ENCODE peak calls at places on chromosomes 5 and 9, in nine cellular contexts. M, R, L, X, Y, Z, F, J and B are unnamed samples.

GRCh38 chr5:68215888-68216736 is 556 bp downstream of the PIK3R1 start:
- DNase-seq in J (no peak), Z (peak), L (peak), R (peak), Y (peak), F (no peak), M (no peak), X (peak), B (peak)

GRCh38 chr9:68488126-68488525 is 52.6 kb downstream of the TMEM252 start:
- DNase-seq in Z (no peak), Y (no peak), X (no peak), R (no peak), J (no peak), F (no peak), M (no peak), L (no peak), B (no peak)

GRCh38 chr5:72517961-72518690 is 10.9 kb upstream of the ZNF366 start:
- DNase-seq in J (no peak), L (no peak), M (no peak), Y (peak), X (no peak), Z (peak), R (no peak), F (no peak), B (no peak)

GRCh38 chr5:98631311-98632054 is 142.0 kb upstream of the RGMB start:
- DNase-seq in Y (peak), L (peak), R (no peak), J (no peak), X (no peak), F (peak), Z (no peak), M (no peak), B (no peak)

GRCh38 chr9:18890372-18890771 is 142.6 kb downstream of the SAXO1 start:
- DNase-seq in X (no peak), Y (peak), J (no peak), M (no peak), F (no peak), R (no peak), Z (no peak), L (peak), B (no peak)

GRCh38 chr5:112210430-112211005 is 208.6 kb downstream of the EPB41L4A start:
- DNase-seq in F (peak), X (no peak), L (peak), Y (peak), Z (no peak), M (no peak), R (no peak), J (no peak), B (no peak)

GRCh38 chr5:141330299-141331080 is at the start of gene PCDHGA1:
- DNase-seq in Y (peak), J (no peak), R (no peak), Z (no peak), L (peak), F (no peak), M (no peak), X (no peak), B (peak)

GRCh38 chr9:82488702-82489578 is 500.4 kb downstream of the SPATA31D1 start:
- DNase-seq in Z (no peak), R (no peak), J (peak), F (peak), L (peak), M (no peak), X (no peak), Y (peak), B (no peak)

GRCh38 chr5:113217619-113218184 is 217.1 kb downstream of the TSSK1B start:
- DNase-seq in Y (no peak), L (no peak), X (no peak), M (no peak), R (no peak), Z (no peak), F (no peak), J (no peak), B (no peak)

GRCh38 chr9:110655723-110656641 is 12.6 kb upstream of the MUSK start:
- DNase-seq in F (no peak), X (no peak), L (peak), Y (no peak), Z (no peak), M (no peak), J (no peak), R (no peak), B (no peak)

GRCh38 chr9:124458441-124458840 is 8.2 kb downstream of the ADGRD2 start:
- DNase-seq in R (no peak), M (no peak), F (no peak), Z (no peak), J (no peak), Y (no peak), X (no peak), L (no peak), B (no peak)

GRCh38 chr9:3894764-3895163 is 369.0 kb upstream of the RFX3 start:
- DNase-seq in X (no peak), L (peak), Y (peak), M (no peak), R (no peak), Z (no peak), F (no peak), J (no peak), B (no peak)

GRCh38 chr5:114702731-114703130 is 340.9 kb downstream of the KCNN2 start:
- DNase-seq in L (no peak), Z (no peak), X (no peak), R (no peak), F (no peak), M (no peak), Y (no peak), J (no peak), B (no peak)

GRCh38 chr5:90015584-90016018 is 394.0 kb downstream of the CETN3 start:
- DNase-seq in X (no peak), Y (peak), M (no peak), Z (no peak), R (no peak), L (peak), J (no peak), F (no peak), B (no peak)

GRCh38 chr5:191036-191948 is at the start of gene LRRC14B:
- DNase-seq in Y (no peak), L (no peak), M (peak), J (no peak), R (no peak), X (no peak), F (no peak), Z (peak), B (peak)

GRCh38 chr5:178213748-178214151 is 9.4 kb downstream of the HNRNPAB start:
- DNase-seq in J (peak), Z (peak), F (no peak), R (no peak), Y (no peak), M (no peak), X (no peak), L (no peak), B (peak)

GRCh38 chr5:125823572-125823971 is 599.6 kb upstream of the GRAMD2B start:
- DNase-seq in F (peak), Z (no peak), Y (peak), R (no peak), L (no peak), J (no peak), X (no peak), M (no peak), B (no peak)

GRCh38 chr5:100667021-100667671 is 132.0 kb downstream of the FAM174A start:
- DNase-seq in X (no peak), Y (peak), Z (no peak), M (no peak), F (no peak), J (no peak), L (peak), R (no peak), B (no peak)

GRCh38 chr5:143536364-143536763 is 132.9 kb upstream of the NR3C1 start:
- DNase-seq in F (peak), Z (no peak), Y (peak), L (peak), M (no peak), J (peak), X (no peak), R (no peak), B (no peak)

GRCh38 chr9:36029765-36030528 is 6.8 kb upstream of the RECK start:
- DNase-seq in M (no peak), Z (no peak), L (peak), R (no peak), X (no peak), F (peak), Y (peak), J (peak), B (no peak)

GRCh38 chr9:15572200-15572599 is 19.4 kb downstream of the CCDC171 start:
- DNase-seq in F (no peak), R (no peak), X (no peak), J (no peak), Y (peak), M (no peak), L (no peak), Z (no peak), B (no peak)

GRCh38 chr5:72138943-72139467 is 31.7 kb downstream of the MAP1B start:
- DNase-seq in R (no peak), L (peak), J (no peak), M (no peak), Y (peak), X (no peak), F (peak), Z (no peak), B (no peak)

GRCh38 chr9:122332083-122332482 is 38.7 kb upstream of the PTGS1 start:
- DNase-seq in Y (no peak), J (no peak), L (no peak), M (no peak), F (no peak), R (no peak), Z (no peak), X (no peak), B (no peak)

GRCh38 chr5:174159327-174160247 is 114.1 kb downstream of the NSG2 start:
- DNase-seq in R (no peak), L (peak), Y (peak), X (no peak), J (no peak), M (no peak), Z (no peak), F (peak), B (no peak)

GRCh38 chr5:62578540-62578939 is at the start of gene LRRC70:
- DNase-seq in J (no peak), Z (no peak), Y (peak), L (peak), F (peak), R (no peak), M (no peak), X (no peak), B (no peak)

GRCh38 chr9:2180704-2181103 is 165.6 kb downstream of the SMARCA2 start:
- DNase-seq in J (no peak), R (no peak), M (no peak), Y (peak), F (no peak), Z (no peak), X (no peak), L (no peak), B (no peak)

GRCh38 chr5:28666075-28666474 is 1627.7 kb upstream of the CDH9 start:
- DNase-seq in M (no peak), X (no peak), F (no peak), Z (no peak), R (no peak), Y (no peak), J (no peak), L (no peak), B (no peak)

GRCh38 chr5:154611341-154611767 is 133.3 kb upstream of the HAND1 start:
- DNase-seq in Z (peak), J (no peak), M (no peak), Y (peak), F (no peak), R (no peak), L (peak), X (no peak), B (no peak)

GRCh38 chr5:82348749-82349148 is 70.6 kb upstream of the RPS23 start:
- DNase-seq in X (no peak), M (no peak), Z (no peak), J (no peak), F (no peak), R (no peak), L (peak), Y (peak), B (no peak)

GRCh38 chr9:128201441-128202369 is 1.5 kb upstream of the DNM1 start:
- DNase-seq in X (no peak), M (no peak), J (no peak), Z (no peak), Y (peak), R (no peak), F (no peak), L (no peak), B (no peak)

GRCh38 chr5:112491257-112491656 is 72.2 kb upstream of the EPB41L4A start:
- DNase-seq in Z (no peak), Y (no peak), M (no peak), J (no peak), X (no peak), R (no peak), F (no peak), L (no peak), B (no peak)

GRCh38 chr9:114124138-114124537 is 25.0 kb upstream of the KIF12 start:
- DNase-seq in X (no peak), Y (no peak), F (no peak), Z (no peak), R (no peak), M (no peak), L (no peak), J (no peak), B (no peak)

GRCh38 chr9:107605041-107605440 is 115.5 kb upstream of the KLF4 start:
- DNase-seq in R (no peak), X (no peak), L (no peak), Y (no peak), F (no peak), Z (no peak), M (no peak), J (no peak), B (no peak)

GRCh38 chr5:65172486-65173129 is 309.1 kb downstream of the ADAMTS6 start:
- DNase-seq in Y (peak), M (no peak), J (no peak), Z (no peak), R (no peak), X (no peak), F (no peak), L (peak), B (no peak)

GRCh38 chr5:155103164-155103563 is 89.6 kb downstream of the KIF4B start:
- DNase-seq in X (no peak), J (no peak), L (peak), F (no peak), Z (no peak), R (no peak), M (no peak), Y (peak), B (no peak)

GRCh38 chr5:59391576-59391975 is 501.9 kb downstream of the PDE4D start:
- DNase-seq in X (no peak), M (no peak), Z (no peak), Y (no peak), L (no peak), R (no peak), J (no peak), F (no peak), B (no peak)

GRCh38 chr5:72452515-72453259 is 54.5 kb downstream of the ZNF366 start:
- DNase-seq in M (peak), L (peak), Z (peak), R (no peak), Y (peak), X (no peak), J (no peak), F (peak), B (peak)

GRCh38 chr5:61638476-61638875 is 306.4 kb downstream of the ZSWIM6 start:
- DNase-seq in F (no peak), R (no peak), M (peak), Y (no peak), J (no peak), L (no peak), Z (no peak), X (no peak), B (peak)